ENCODE peak calls at places on chromosomes 7 and 10, in four cellular contexts. K, J, N and S are unnamed samples.
A peak's percentile ranks its signal among the peaks of the same experiment; 100 is the strongest.

GRCh38 chr10:66927271-66927950 is 1.6 kb downstream of the LRRTM3 start:
- DNase-seq in K (no peak), J (no peak), N (no peak), S (no peak)

GRCh38 chr7:42378149-42378548 is 141.1 kb upstream of the GLI3 start:
- DNase-seq in K (no peak), J (no peak), N (no peak), S (no peak)

GRCh38 chr7:12715372-12716133 is 28.1 kb downstream of the ARL4A start:
- DNase-seq in K (no peak), J (peak; percentile 33), N (peak; percentile 86), S (peak; percentile 97)

GRCh38 chr7:3106353-3106752 is 62.7 kb upstream of the CARD11 start:
- DNase-seq in K (no peak), J (no peak), N (no peak), S (no peak)

GRCh38 chr7:50331564-50332208 is 27.2 kb downstream of the IKZF1 start:
- DNase-seq in K (peak; percentile 79), J (no peak), N (no peak), S (no peak)

GRCh38 chr7:123075838-123076462 is 80.5 kb upstream of the TAS2R16 start:
- DNase-seq in K (no peak), J (no peak), N (no peak), S (no peak)

GRCh38 chr7:127751062-127751722 is 99.2 kb downstream of the SND1 start:
- DNase-seq in K (no peak), J (no peak), N (no peak), S (no peak)

GRCh38 chr7:106218546-106218945 is 66.2 kb downstream of the NAMPT start:
- DNase-seq in K (no peak), J (no peak), N (no peak), S (no peak)

GRCh38 chr10:6069101-6069931 is 7.1 kb upstream of the IL2RA start:
- DNase-seq in K (no peak), J (no peak), N (no peak), S (no peak)

GRCh38 chr7:116153050-116153449 is 57.3 kb upstream of the TES start:
- DNase-seq in K (no peak), J (no peak), N (no peak), S (no peak)

GRCh38 chr7:13990319-13990983 is 985 bp upstream of the ETV1 start:
- DNase-seq in K (no peak), J (peak; percentile 22), N (peak; percentile 0), S (peak; percentile 94)

GRCh38 chr10:32983333-32983909 is 25.4 kb upstream of the ITGB1 start:
- DNase-seq in K (no peak), J (no peak), N (peak; percentile 77), S (no peak)

GRCh38 chr7:40945788-40946187 is 757.1 kb downstream of the INHBA start:
- DNase-seq in K (no peak), J (no peak), N (no peak), S (no peak)

GRCh38 chr10:75379234-75379724 is 22.3 kb downstream of the ZNF503 start:
- DNase-seq in K (no peak), J (peak; percentile 68), N (no peak), S (no peak)

GRCh38 chr7:121341933-121342332 is 13.1 kb downstream of the WNT16 start:
- DNase-seq in K (no peak), J (no peak), N (no peak), S (no peak)

GRCh38 chr10:77036993-77037734 is 600.4 kb downstream of the KCNMA1 start:
- DNase-seq in K (no peak), J (peak; percentile 51), N (peak; percentile 9), S (peak; percentile 32)

GRCh38 chr10:11901454-11902431 is 78.6 kb downstream of the PROSER2 start:
- DNase-seq in K (no peak), J (no peak), N (peak; percentile 23), S (no peak)

GRCh38 chr10:98134117-98134430 is 383 bp upstream of the R3HCC1L start:
- DNase-seq in K (no peak), J (no peak), N (no peak), S (no peak)

DNA sequence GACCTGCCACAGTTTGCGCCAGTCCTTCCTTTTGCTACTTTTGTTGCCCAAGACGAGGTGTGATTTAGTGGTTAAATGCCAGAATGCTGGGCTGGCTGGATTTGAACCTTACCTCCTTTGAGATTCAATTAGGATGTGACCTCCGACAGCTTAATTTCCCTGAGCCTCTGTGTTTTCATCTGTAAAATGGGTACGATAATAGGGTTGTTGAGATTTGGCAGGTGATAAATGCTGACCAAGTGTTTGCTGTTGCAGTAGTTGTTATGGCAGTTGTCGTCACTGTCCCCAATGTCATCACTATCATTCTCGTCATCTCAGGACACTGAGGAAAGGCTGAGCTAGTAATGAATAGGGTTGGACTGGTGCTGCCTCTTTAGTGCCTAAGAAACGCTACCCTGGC is 61.1 kb downstream of the GRK5 start:
- DNase-seq in K (no peak), J (no peak), N (no peak), S (no peak)
- TF ChIP-seq SUZ12 in K (no peak), J (no peak), N (no peak), S (no peak)

GRCh38 chr10:28783089-28783488 is 105.8 kb downstream of the BAMBI start:
- DNase-seq in K (no peak), J (no peak), N (peak; percentile 38), S (no peak)
- TF ChIP-seq SUZ12 in K (no peak), J (no peak), N (no peak), S (no peak)

GRCh38 chr10:71737356-71738172 is 18.0 kb upstream of the C10orf105 start:
- DNase-seq in K (no peak), J (no peak), N (no peak), S (no peak)

GRCh38 chr10:71736570-71737355 is 17.2 kb upstream of the C10orf105 start:
- DNase-seq in K (no peak), J (peak; percentile 61), N (no peak), S (no peak)

GRCh38 chr10:71739368-71739900 is 19.9 kb upstream of the C10orf105 start:
- DNase-seq in K (no peak), J (no peak), N (no peak), S (no peak)

GRCh38 chr10:71734797-71735196 is 15.2 kb upstream of the C10orf105 start:
- DNase-seq in K (no peak), J (no peak), N (no peak), S (no peak)

GRCh38 chr10:71735709-71736569 is 16.4 kb upstream of the C10orf105 start:
- DNase-seq in K (no peak), J (no peak), N (no peak), S (no peak)
- TF ChIP-seq SUZ12 in K (no peak), J (no peak), N (no peak), S (no peak)

DNA sequence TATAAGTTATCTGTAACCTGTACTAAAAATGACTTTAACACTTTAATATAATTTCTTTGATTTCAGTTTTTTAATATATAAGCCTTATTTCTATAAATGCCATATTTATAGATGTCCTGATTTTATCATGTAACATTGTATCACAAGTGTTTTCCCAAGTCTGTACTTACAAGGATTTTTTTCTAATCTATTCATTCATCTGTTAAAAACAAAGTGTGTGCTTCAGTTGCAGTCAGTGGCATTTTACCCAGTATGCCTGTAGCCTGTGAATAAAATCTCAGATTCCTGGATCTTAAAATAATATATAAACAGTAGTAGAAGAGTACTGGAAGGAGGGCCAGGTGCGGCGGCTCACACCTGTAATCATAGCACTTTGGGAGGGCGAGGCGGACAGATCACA is 17.4 kb downstream of the PRKRIP1 start:
- DNase-seq in K (no peak), J (no peak), N (no peak), S (no peak)
- TF ChIP-seq SUZ12 in K (no peak), J (no peak), N (no peak), S (no peak)

GRCh38 chr10:87544750-87545149 is 40.1 kb downstream of the MINPP1 start:
- DNase-seq in K (no peak), J (no peak), N (no peak), S (no peak)

GRCh38 chr10:87545783-87546182 is 41.1 kb downstream of the MINPP1 start:
- DNase-seq in K (no peak), J (no peak), N (no peak), S (no peak)

GRCh38 chr10:87546221-87546620 is 41.5 kb downstream of the MINPP1 start:
- DNase-seq in K (peak; percentile 17), J (no peak), N (no peak), S (no peak)

GRCh38 chr10:87547734-87548311 is 43.1 kb downstream of the MINPP1 start:
- DNase-seq in K (no peak), J (no peak), N (no peak), S (no peak)

DNA sequence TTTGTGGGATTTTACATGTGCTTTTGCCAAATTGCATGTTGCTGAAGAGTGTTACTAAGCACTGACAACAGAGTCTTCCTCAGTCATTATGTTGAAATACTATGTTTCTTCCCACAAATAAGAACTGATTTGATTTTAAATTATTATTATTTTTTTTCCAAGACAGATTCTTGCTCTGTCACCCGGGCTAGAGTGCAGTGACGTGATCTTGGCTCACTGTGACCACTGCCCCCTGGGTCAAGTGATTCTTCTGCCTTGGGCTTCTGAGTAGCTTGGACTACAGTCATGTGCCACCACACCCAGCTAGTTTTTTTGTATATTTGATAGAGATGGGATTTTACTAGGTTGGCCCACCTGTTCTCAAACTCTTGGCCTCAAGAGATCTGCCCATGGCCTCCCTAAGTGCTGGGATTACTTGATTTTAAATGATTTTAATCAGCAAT is 42.3 kb downstream of the MINPP1 start:
- DNase-seq in K (no peak), J (no peak), N (no peak), S (no peak)
- TF ChIP-seq SUZ12 in K (no peak), J (no peak), N (no peak), S (no peak)

DNA sequence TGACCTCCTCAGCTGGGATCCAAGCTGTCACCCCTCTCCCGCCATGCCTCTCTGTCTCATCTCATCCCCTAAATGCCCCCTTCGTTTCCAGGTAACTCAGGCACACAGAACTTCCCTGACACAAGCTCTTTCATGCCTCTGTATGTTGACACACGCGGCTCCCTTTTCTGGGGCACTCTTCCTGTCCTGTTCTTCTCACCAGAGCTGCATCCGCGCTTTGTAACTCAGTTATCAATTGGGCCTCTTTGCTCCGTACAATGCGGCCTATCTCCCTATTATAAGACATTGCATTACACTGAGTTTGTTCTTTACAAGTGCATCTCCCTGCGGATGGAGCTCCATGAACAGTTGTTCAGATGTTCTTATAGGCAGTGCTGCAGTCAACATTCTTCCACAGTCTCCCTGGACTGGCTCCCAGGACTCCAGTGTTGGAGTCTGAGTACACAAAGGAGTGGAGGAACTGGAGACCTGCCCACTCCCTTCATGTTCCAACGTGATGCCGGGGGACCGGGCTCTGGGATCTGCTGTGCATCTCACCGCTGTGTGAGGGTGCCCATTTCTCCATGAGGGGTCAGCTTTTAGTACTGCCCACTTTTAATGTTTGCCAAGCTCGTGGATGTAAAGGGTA is 56.9 kb upstream of the TNS3 start:
- DNase-seq in K (no peak), J (no peak), N (peak; percentile 71), S (no peak)
- TF ChIP-seq SUZ12 in K (no peak), J (no peak), N (no peak), S (no peak)

DNA sequence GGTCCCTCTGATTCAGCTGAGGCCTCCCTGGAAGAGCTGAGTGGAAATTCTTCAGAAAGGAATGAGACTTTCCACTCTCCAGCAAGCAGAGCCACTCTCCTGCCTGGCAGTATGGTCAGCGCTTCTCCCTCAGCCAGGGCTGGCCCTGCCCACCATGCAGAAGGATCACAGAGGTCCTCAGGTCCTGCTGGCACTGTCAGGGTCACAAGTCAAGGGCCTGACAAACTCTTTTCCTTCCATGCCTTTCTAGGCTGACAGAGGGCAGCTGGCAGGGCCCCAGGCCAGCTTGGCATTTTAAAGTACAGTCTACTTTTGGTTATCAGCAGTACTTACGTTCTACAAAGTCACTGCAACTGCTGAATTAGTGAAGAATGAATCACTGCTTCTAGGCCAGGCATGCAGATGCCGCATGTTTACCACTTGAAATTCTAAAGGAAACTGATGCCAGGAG is 119.3 kb upstream of the FRMD4A start:
- DNase-seq in K (no peak), J (no peak), N (no peak), S (no peak)
- TF ChIP-seq SUZ12 in K (no peak), J (no peak), N (no peak), S (no peak)